ENCODE peak calls at places on chromosomes 3 and 15, in five cellular contexts. D is H9, S is H1, Z is neuronal stem cell, Q is trophoblast cell. H is an unnamed sample.

GRCh38 chr15:78374436-78375393 is 34.6 kb downstream of the CRABP1 start:
- DNase-seq in D (peak; percentile 49), S (no peak), Z (no peak), Q (no peak), H (no peak)

GRCh38 chr15:57329582-57330367 is 46.5 kb upstream of the CGNL1 start:
- DNase-seq in D (no peak), S (no peak), Z (no peak), Q (no peak), H (no peak)

GRCh38 chr15:101060576-101061551 is 141.7 kb downstream of the LRRK1 start:
- DNase-seq in D (peak; percentile 32), S (peak; percentile 47), Z (no peak), Q (no peak), H (no peak)

GRCh38 chr15:65336767-65337435 is 32.4 kb downstream of the RNU5B-1 start:
- DNase-seq in D (no peak), S (no peak), Z (no peak), Q (no peak), H (peak; percentile 39)

GRCh38 chr3:126654571-126655393 is at the start of gene TXNRD3:
- DNase-seq in D (peak; percentile 84), S (peak; percentile 83), Z (peak; percentile 48), Q (peak; percentile 89), H (peak; percentile 70)

GRCh38 chr3:27758083-27758482 is 36.0 kb upstream of the EOMES start:
- DNase-seq in D (no peak), S (no peak), Z (no peak), Q (peak; percentile 55), H (peak; percentile 81)

GRCh38 chr15:90878660-90879059 is 5.6 kb upstream of the FES start:
- DNase-seq in D (no peak), S (no peak), Z (no peak), Q (no peak), H (no peak)

GRCh38 chr15:40942337-40942854 is 10.9 kb upstream of the CHAC1 start:
- DNase-seq in D (peak; percentile 21), S (peak; percentile 56), Z (no peak), Q (no peak), H (peak; percentile 54)

GRCh38 chr15:69648215-69648614 is 195.6 kb downstream of the RPLP1 start:
- DNase-seq in D (peak; percentile 52), S (no peak), Z (no peak), Q (no peak), H (peak; percentile 22)

GRCh38 chr15:75928680-75929608 is 25.3 kb downstream of the FBXO22 start:
- DNase-seq in D (peak; percentile 56), S (peak; percentile 60), Z (peak; percentile 24), Q (peak; percentile 27), H (peak; percentile 57)

GRCh38 chr15:39430389-39430788 is 150.5 kb upstream of the THBS1 start:
- DNase-seq in D (no peak), S (no peak), Z (no peak), Q (no peak), H (no peak)
- H3K23ac ChIP-seq in D (no peak overlapping the region), S (no peak overlapping the region), Z (no peak overlapping the region), Q (no peak overlapping the region), H (no peak overlapping the region)

GRCh38 chr15:52369030-52369429 is 73.4 kb upstream of the MYO5C start:
- DNase-seq in D (no peak), S (no peak), Z (no peak), Q (no peak), H (no peak)
- H2BK5ac ChIP-seq in D (no peak overlapping the region), S (no peak overlapping the region), Z (no peak overlapping the region), Q (no peak overlapping the region), H (no peak overlapping the region)

GRCh38 chr15:64133619-64134018 is 17.9 kb upstream of the SNX22 start:
- DNase-seq in D (no peak), S (no peak), Z (no peak), Q (no peak), H (no peak)
- H2BK12ac ChIP-seq in D (no peak overlapping the region), S (no peak overlapping the region), Z (no peak overlapping the region), Q (no peak overlapping the region), H (no peak overlapping the region)

DNA sequence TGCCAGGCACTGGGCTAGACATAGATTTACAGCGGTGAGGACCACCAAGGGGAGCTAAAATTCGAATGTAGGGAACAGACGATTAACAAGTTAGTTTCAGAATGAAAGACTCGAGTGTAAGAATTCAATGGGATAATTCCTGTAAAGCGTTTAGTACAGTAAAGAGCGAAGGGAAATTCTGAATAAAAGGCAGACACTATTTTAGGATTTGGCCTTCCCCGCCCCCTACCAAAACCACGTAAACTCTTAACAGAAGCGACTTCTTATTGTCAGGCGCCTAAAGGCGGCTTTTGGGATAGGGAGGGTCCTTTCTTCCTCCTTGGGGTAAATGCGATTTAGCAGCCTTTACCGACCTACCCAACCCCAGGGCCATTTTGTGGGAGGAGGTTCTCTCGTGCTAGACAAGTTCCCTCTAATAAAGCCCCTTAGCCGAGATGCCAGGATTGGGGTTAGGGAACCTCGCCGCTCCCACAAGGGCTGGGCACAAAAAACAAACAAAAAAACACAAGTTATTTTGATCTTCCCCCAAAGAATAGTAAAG is 536 bp upstream of the RAB5A start:
- DNase-seq in D (no peak), S (no peak), Z (no peak), Q (no peak), H (no peak)
- H3K23ac ChIP-seq in D (no peak overlapping the region), S (no peak overlapping the region), Z (no peak overlapping the region), Q (no peak overlapping the region), H (no peak overlapping the region)